ENCODE peak calls at places on chromosomes 16 and 17, in four cellular contexts. One of them, this sample, is unnamed.

GRCh38 chr16:51453296-51453695 is 302.2 kb upstream of the SALL1 start:
- DNase-seq in HepG2: no peak
- DNase-seq in K562: no peak
- DNase-seq in GM12878: no peak
- DNase-seq in this sample: no peak

GRCh38 chr17:57295526-57296023 is 39.3 kb downstream of the MSI2 start:
- DNase-seq in HepG2: no peak
- DNase-seq in K562: no peak
- DNase-seq in GM12878: no peak
- DNase-seq in this sample: no peak

GRCh38 chr17:58247511-58248363 is 9.4 kb downstream of the LPO start:
- DNase-seq in HepG2: no peak
- DNase-seq in K562: no peak
- DNase-seq in GM12878: no peak
- DNase-seq in this sample: no peak

GRCh38 chr16:56547120-56547948 is 17.5 kb upstream of the MT4 start:
- DNase-seq in K562: no peak
- DNase-seq in GM12878: no peak
- DNase-seq in HepG2: no peak
- DNase-seq in this sample: peak

GRCh38 chr17:32007463-32008298 is 498 bp downstream of the LRRC37B start:
- DNase-seq in GM12878: no peak
- DNase-seq in HepG2: no peak
- DNase-seq in K562: peak
- DNase-seq in this sample: peak

GRCh38 chr17:80475949-80476876 is at the start of gene NPTX1:
- DNase-seq in HepG2: no peak
- DNase-seq in GM12878: no peak
- DNase-seq in K562: peak
- DNase-seq in this sample: no peak

GRCh38 chr17:79840989-79841286 is 1.7 kb upstream of the CBX4 start:
- DNase-seq in HepG2: no peak
- DNase-seq in GM12878: no peak
- DNase-seq in K562: no peak
- DNase-seq in this sample: no peak

GRCh38 chr17:77494664-77495435 is 354.1 kb downstream of the SEC14L1 start:
- DNase-seq in GM12878: no peak
- DNase-seq in K562: peak
- DNase-seq in HepG2: peak
- DNase-seq in this sample: peak

GRCh38 chr17:65463242-65463641 is 98.2 kb downstream of the AXIN2 start:
- DNase-seq in K562: no peak
- DNase-seq in GM12878: no peak
- DNase-seq in HepG2: no peak
- DNase-seq in this sample: no peak

GRCh38 chr17:15109608-15110007 is 155.5 kb downstream of the PMP22 start:
- DNase-seq in HepG2: no peak
- DNase-seq in K562: no peak
- DNase-seq in GM12878: no peak
- DNase-seq in this sample: peak

GRCh38 chr16:74577882-74578366 is 29.0 kb downstream of the GLG1 start:
- DNase-seq in K562: no peak
- DNase-seq in HepG2: no peak
- DNase-seq in GM12878: peak
- DNase-seq in this sample: no peak

GRCh38 chr17:40727447-40728231 is 24.1 kb upstream of the KRT24 start:
- DNase-seq in K562: no peak
- DNase-seq in HepG2: no peak
- DNase-seq in GM12878: peak
- DNase-seq in this sample: no peak

GRCh38 chr16:17544304-17544703 is 73.5 kb upstream of the XYLT1 start:
- DNase-seq in HepG2: no peak
- DNase-seq in K562: no peak
- DNase-seq in GM12878: no peak
- DNase-seq in this sample: no peak

GRCh38 chr16:84266451-84266850 is 26.6 kb upstream of the KCNG4 start:
- DNase-seq in K562: peak
- DNase-seq in GM12878: peak
- DNase-seq in HepG2: peak
- DNase-seq in this sample: peak

GRCh38 chr17:75753514-75754377 is 11.2 kb downstream of the GALK1 start:
- DNase-seq in HepG2: peak
- DNase-seq in K562: peak
- DNase-seq in GM12878: no peak
- DNase-seq in this sample: peak

GRCh38 chr17:44297975-44298374 is 10.4 kb upstream of the RUNDC3A start:
- DNase-seq in K562: no peak
- DNase-seq in GM12878: no peak
- DNase-seq in HepG2: no peak
- DNase-seq in this sample: no peak

DNA sequence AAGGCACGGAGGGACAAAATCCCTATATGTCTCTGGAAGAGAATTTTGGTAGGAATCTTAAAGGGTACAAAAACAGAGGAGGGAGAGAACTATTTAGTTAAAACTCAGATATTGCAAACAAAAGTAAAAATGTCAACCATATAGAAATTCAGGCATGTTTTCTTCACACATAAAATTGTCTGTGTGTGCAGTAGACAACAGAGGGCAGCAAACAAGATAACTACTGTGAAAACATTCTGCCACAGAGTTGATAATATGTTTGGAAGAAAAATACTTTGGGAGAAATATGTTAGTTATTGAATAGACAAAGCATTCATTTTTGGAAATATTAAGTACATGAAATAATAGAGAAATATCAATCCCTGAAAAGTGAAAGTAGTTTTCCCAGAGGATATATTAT is 56.2 kb downstream of the SNX11 start:
- DNase-seq in HepG2: no peak
- DNase-seq in K562: no peak
- DNase-seq in GM12878: no peak
- DNase-seq in this sample: no peak
- TF ChIP-seq CTCF in HepG2: no peak
- TF ChIP-seq CTCF in K562: no peak
- TF ChIP-seq CTCF in GM12878: peak
- TF ChIP-seq CTCF in this sample: no peak

DNA sequence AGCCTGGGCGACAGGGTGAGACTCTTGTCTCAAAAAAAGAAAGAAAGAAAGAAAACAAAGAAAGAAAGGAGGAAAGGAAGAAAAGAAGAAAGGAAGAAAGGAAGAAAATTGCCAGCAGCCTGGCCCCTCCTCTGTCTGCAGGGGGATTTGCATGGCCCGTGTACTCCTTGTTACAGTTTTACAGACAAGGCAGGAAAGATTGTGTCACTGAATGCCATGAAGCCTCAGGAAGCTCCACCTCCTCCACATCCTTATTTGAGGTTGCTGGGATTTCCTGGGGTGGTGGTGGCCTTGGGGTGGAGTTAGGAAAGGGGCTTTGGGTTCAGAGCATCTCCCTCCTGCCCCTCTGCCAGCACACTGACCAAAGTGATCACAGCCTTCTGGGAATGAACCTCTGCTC is 23.6 kb downstream of the CFAP20 start:
- DNase-seq in K562: no peak
- DNase-seq in GM12878: no peak
- DNase-seq in HepG2: no peak
- DNase-seq in this sample: no peak
- TF ChIP-seq ESRRA in K562: no peak
- TF ChIP-seq ESRRA in GM12878: no peak
- TF ChIP-seq ESRRA in HepG2: no peak
- TF ChIP-seq ESRRA in this sample: no peak

DNA sequence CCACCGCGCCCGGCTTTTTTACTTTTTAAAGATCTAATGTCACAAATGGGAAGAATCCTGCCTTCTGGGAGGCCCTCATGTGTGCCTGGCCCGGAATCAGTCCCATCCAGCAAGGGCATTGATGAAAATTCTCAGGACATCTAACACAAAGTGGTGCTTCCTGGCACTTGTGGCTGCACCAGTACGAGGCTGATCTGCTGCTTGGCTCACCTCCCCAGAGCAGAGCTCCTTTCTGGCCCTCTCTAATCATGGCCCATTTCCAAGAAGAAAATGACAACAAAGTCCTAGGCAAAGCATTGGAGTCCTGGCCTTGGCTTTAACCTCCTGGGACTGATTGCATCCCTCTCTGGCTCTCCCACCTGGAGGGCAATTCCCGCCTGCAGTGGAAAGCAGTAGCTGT is 50.7 kb upstream of the SIAH1 start:
- DNase-seq in K562: no peak
- DNase-seq in GM12878: no peak
- DNase-seq in HepG2: no peak
- DNase-seq in this sample: no peak
- TF ChIP-seq CREB1 in K562: no peak
- TF ChIP-seq CREB1 in GM12878: no peak
- TF ChIP-seq CREB1 in HepG2: no peak
- TF ChIP-seq CREB1 in this sample: no peak

GRCh38 chr16:89637379-89637778 is 20.1 kb downstream of the CHMP1A start:
- DNase-seq in HepG2: no peak
- DNase-seq in K562: peak
- DNase-seq in GM12878: no peak
- DNase-seq in this sample: no peak
- TF ChIP-seq CTCF in HepG2: peak
- TF ChIP-seq CTCF in K562: no peak
- TF ChIP-seq CTCF in GM12878: peak
- TF ChIP-seq CTCF in this sample: no peak

GRCh38 chr17:67995568-67996191 is 589 bp downstream of the C17orf58 start:
- DNase-seq in HepG2: no peak
- DNase-seq in K562: no peak
- DNase-seq in GM12878: no peak
- DNase-seq in this sample: peak
- TF ChIP-seq ESRRA in HepG2: no peak
- TF ChIP-seq ESRRA in K562: no peak
- TF ChIP-seq ESRRA in GM12878: no peak
- TF ChIP-seq ESRRA in this sample: no peak

DNA sequence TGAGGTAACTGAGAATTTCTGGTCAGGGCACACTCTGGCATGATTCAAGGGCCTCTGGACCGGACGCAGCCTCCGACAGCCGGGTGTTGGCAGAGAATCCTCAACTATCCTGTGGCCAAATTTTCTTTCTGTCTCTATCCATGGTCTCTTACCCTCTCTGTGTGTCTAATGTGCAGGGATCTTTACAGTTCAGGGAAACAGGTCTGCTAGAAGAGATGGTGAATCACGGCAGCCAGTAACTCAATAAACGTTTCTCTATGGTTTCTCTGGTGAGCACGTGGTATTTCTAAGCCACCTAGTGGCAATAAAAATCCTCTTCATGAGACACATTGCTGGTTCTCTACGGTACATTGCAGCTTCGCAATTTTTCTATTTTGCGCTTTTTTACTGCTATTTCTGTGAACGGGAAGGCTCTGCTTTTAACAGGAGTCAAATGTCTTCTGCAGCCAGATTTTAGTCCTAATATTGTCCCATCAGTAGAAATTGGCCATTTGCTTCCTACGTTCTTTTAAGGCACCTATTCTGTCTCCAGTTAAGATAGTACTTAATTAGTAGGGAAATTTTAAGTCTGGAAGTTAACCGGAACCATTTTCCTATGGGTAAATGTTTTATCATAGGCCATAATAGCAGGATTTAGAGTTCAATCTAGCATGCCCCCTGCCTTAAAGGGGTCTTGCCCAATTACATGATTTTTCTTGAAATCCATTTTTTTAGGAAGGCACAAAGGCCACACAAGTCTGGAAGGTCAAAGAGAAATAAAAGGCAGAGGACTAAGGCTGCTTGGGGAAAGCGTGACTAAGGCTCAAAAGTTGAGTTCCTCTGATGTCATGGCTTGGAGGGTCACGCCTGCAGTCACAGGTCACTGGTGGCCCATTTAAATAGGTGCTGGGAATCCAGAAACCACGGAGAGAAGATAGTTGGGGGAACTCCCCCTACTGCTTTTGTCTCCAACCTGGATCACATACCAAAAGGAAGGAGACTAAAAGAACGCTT is 31.5 kb downstream of the QPRT start:
- DNase-seq in K562: peak
- DNase-seq in GM12878: no peak
- DNase-seq in HepG2: peak
- DNase-seq in this sample: no peak
- TF ChIP-seq CREB1 in K562: no peak
- TF ChIP-seq CREB1 in GM12878: peak
- TF ChIP-seq CREB1 in HepG2: peak
- TF ChIP-seq CREB1 in this sample: no peak

DNA sequence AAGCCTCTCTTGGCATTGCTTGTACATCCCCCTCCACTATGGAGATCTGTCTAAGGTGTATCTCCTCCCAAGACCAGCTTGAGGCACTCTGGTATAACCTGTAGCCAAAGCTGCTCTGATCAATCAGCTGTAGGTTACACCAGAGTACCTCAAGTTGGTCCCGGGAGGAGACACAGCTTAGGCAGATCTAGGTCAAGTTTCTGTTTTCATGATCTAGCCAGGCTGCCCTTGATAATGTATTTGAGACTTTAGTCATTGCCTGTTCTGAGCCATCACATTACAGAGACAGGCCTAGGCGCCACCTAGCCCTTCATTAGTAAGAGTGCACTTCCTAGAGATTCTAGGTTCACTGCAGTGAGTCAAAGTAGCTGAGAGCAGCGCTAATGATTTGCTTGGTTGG is 31.4 kb downstream of the ASGR1 start:
- DNase-seq in GM12878: no peak
- DNase-seq in K562: no peak
- DNase-seq in HepG2: peak
- DNase-seq in this sample: no peak
- TF ChIP-seq CTCF in GM12878: no peak
- TF ChIP-seq CTCF in K562: no peak
- TF ChIP-seq CTCF in HepG2: peak
- TF ChIP-seq CTCF in this sample: no peak

GRCh38 chr16:14409563-14409962 is 220.5 kb downstream of the PARN start:
- DNase-seq in HepG2: peak
- DNase-seq in GM12878: no peak
- DNase-seq in K562: no peak
- DNase-seq in this sample: no peak
- TF ChIP-seq ESRRA in HepG2: no peak
- TF ChIP-seq ESRRA in GM12878: no peak
- TF ChIP-seq ESRRA in K562: no peak
- TF ChIP-seq ESRRA in this sample: no peak

GRCh38 chr16:66378739-66379570 is 12.5 kb downstream of the CDH5 start:
- DNase-seq in HepG2: no peak
- DNase-seq in GM12878: no peak
- DNase-seq in K562: no peak
- DNase-seq in this sample: peak
- TF ChIP-seq CREB1 in HepG2: no peak
- TF ChIP-seq CREB1 in GM12878: no peak
- TF ChIP-seq CREB1 in K562: no peak
- TF ChIP-seq CREB1 in this sample: no peak

This sample was measured in WTC11.